ENCODE peak calls at places on chromosomes 13 and 19, in five cellular contexts. P, X, B, H and A are unnamed samples.

GRCh38 chr13:98254541-98254940 is 77.5 kb upstream of the RNF113B start:
- DNase-seq in P (no peak), X (no peak), B (no peak), H (peak; percentile 56), A (no peak)

GRCh38 chr13:95834134-95834765 is 157.3 kb downstream of the DNAJC3 start:
- DNase-seq in P (peak; percentile 65), X (peak; percentile 53), B (peak; percentile 56), H (peak; percentile 69), A (peak; percentile 87)

GRCh38 chr13:113022391-113023216 is 53.6 kb downstream of the MCF2L start:
- DNase-seq in P (no peak), X (no peak), B (no peak), H (no peak), A (no peak)

GRCh38 chr13:109918179-109918651 is 131.8 kb upstream of the IRS2 start:
- DNase-seq in P (no peak), X (peak; percentile 18), B (no peak), H (no peak), A (no peak)

GRCh38 chr19:1945899-1946298 is 4.9 kb downstream of the CSNK1G2 start:
- DNase-seq in P (peak; percentile 40), X (peak; percentile 66), B (peak; percentile 36), H (no peak), A (peak; percentile 86)

GRCh38 chr19:1850809-1851544 is 2.7 kb upstream of the REXO1 start:
- DNase-seq in P (no peak), X (no peak), B (no peak), H (no peak), A (no peak)

GRCh38 chr13:47413112-47413511 is 516.3 kb upstream of the HTR2A start:
- DNase-seq in P (no peak), X (no peak), B (no peak), H (peak; percentile 19), A (no peak)

GRCh38 chr13:100951031-100951430 is 276.4 kb upstream of the TMTC4 start:
- DNase-seq in P (no peak), X (no peak), B (no peak), H (no peak), A (no peak)

GRCh38 chr19:2275588-2276428 is 6.2 kb downstream of the PEAK3 start:
- DNase-seq in P (peak; percentile 63), X (peak; percentile 51), B (peak; percentile 28), H (no peak), A (no peak)

GRCh38 chr13:82615043-82615442 is 1267.2 kb downstream of the SLITRK1 start:
- DNase-seq in P (no peak), X (no peak), B (no peak), H (no peak), A (no peak)

GRCh38 chr13:66835040-66835628 is 395.0 kb downstream of the PCDH9 start:
- DNase-seq in P (peak; percentile 38), X (peak; percentile 69), B (no peak), H (peak; percentile 58), A (no peak)

GRCh38 chr19:55418185-55418584 is 10.6 kb upstream of the UBE2S start:
- DNase-seq in P (peak; percentile 57), X (peak; percentile 68), B (peak; percentile 54), H (peak; percentile 86), A (no peak)

GRCh38 chr13:104635879-104636278 is 1569.7 kb upstream of the SLC10A2 start:
- DNase-seq in P (no peak), X (no peak), B (no peak), H (no peak), A (no peak)

GRCh38 chr19:45172611-45173208 is 5.3 kb downstream of the TRAPPC6A start:
- DNase-seq in P (no peak), X (no peak), B (no peak), H (no peak), A (no peak)

GRCh38 chr13:110485604-110486003 is 75.9 kb downstream of the RAB20 start:
- DNase-seq in P (no peak), X (no peak), B (no peak), H (no peak), A (no peak)

GRCh38 chr19:54480048-54480447 is 7.0 kb upstream of the CDC42EP5 start:
- DNase-seq in P (no peak), X (no peak), B (no peak), H (no peak), A (no peak)

GRCh38 chr13:21218351-21219043 is 42.0 kb downstream of the MRPL57 start:
- DNase-seq in P (no peak), X (no peak), B (no peak), H (no peak), A (no peak)

GRCh38 chr19:3477506-3477905 is 2.8 kb downstream of the SMIM24 start:
- DNase-seq in P (no peak), X (no peak), B (no peak), H (no peak), A (no peak)

GRCh38 chr19:970695-971094 is 13.4 kb upstream of the WDR18 start:
- DNase-seq in P (no peak), X (no peak), B (no peak), H (peak; percentile 27), A (no peak)

GRCh38 chr13:98264877-98265276 is 87.8 kb upstream of the RNF113B start:
- DNase-seq in P (no peak), X (no peak), B (no peak), H (no peak), A (no peak)

GRCh38 chr19:44607049-44607448 is 6.3 kb upstream of the IGSF23 start:
- DNase-seq in P (no peak), X (no peak), B (no peak), H (peak; percentile 69), A (no peak)

GRCh38 chr19:33440682-33441081 is 67.2 kb downstream of the CEBPG start:
- DNase-seq in P (no peak), X (no peak), B (no peak), H (no peak), A (no peak)

GRCh38 chr13:114155923-114156883 is 22.9 kb upstream of the CFAP97D2 start:
- DNase-seq in P (no peak), X (no peak), B (no peak), H (no peak), A (no peak)

GRCh38 chr13:110240352-110240751 is 66.6 kb downstream of the COL4A1 start:
- DNase-seq in P (no peak), X (no peak), B (no peak), H (no peak), A (no peak)

GRCh38 chr13:41025518-41025917 is 6.4 kb upstream of the ELF1 start:
- DNase-seq in P (no peak), X (no peak), B (no peak), H (no peak), A (no peak)

GRCh38 chr19:38422405-38422804 is 3.6 kb downstream of the RASGRP4 start:
- DNase-seq in P (no peak), X (no peak), B (no peak), H (no peak), A (no peak)

GRCh38 chr19:49362048-49362925 is at the start of gene TEAD2:
- DNase-seq in P (peak; percentile 73), X (peak; percentile 67), B (peak; percentile 71), H (peak; percentile 47), A (peak; percentile 87)

GRCh38 chr19:36152886-36153525 is 759 bp upstream of the COX7A1 start:
- DNase-seq in P (no peak), X (no peak), B (no peak), H (no peak), A (no peak)

GRCh38 chr19:44587863-44588752 is 25.3 kb upstream of the IGSF23 start:
- DNase-seq in P (no peak), X (no peak), B (no peak), H (peak; percentile 99), A (no peak)

GRCh38 chr13:76000131-76000530 is 364.0 kb downstream of the LMO7 start:
- DNase-seq in P (no peak), X (no peak), B (no peak), H (no peak), A (no peak)
- TF ChIP-seq CTCF in P (no peak), X (no peak), B (no peak), H (no peak), A (no peak)

GRCh38 chr13:30856004-30856790 is 49.9 kb upstream of the MEDAG start:
- DNase-seq in P (no peak), X (no peak), B (no peak), H (no peak), A (no peak)

GRCh38 chr13:30857636-30858035 is 48.4 kb upstream of the MEDAG start:
- DNase-seq in P (no peak), X (no peak), B (no peak), H (no peak), A (no peak)

GRCh38 chr13:30855569-30855968 is 50.5 kb upstream of the MEDAG start:
- DNase-seq in P (no peak), X (no peak), B (no peak), H (no peak), A (no peak)

GRCh38 chr13:30859326-30859725 is 46.7 kb upstream of the MEDAG start:
- DNase-seq in P (no peak), X (no peak), B (no peak), H (no peak), A (no peak)

DNA sequence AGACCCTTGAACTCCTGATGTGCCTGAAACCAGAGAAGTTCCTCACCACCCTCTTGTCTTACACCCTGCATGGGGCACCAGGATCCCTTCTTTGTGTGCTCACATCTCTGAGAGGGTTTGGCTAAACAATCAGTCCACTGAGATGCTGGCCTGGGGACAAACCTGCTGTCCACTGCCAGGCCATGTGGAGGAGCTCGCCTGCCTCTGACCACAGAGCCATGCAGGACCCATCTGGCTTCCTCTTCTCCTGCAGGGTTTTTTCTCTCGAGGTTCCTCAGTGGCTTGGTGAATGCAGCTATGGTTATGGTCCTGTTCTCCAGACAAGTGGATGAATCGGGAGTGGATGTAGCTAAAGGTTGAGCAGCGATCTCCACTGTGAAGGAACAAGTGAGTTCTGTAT is 49.1 kb upstream of the MEDAG start:
- DNase-seq in P (no peak), X (no peak), B (no peak), H (no peak), A (no peak)
- TF ChIP-seq CTCF in P (no peak), X (no peak), B (no peak), H (peak; percentile 21), A (no peak)

GRCh38 chr19:43503501-43504425 is 783 bp downstream of the PHLDB3 start:
- DNase-seq in P (peak; percentile 98), X (peak; percentile 95), B (peak; percentile 94), H (peak; percentile 87), A (peak; percentile 96)
- TF ChIP-seq CTCF in P (no peak), X (no peak), B (no peak), H (no peak), A (peak; percentile 20)

GRCh38 chr13:93244918-93245280 is 18.3 kb downstream of the GPC6 start:
- DNase-seq in P (no peak), X (no peak), B (no peak), H (no peak), A (no peak)

GRCh38 chr13:93249259-93249917 is 22.8 kb downstream of the GPC6 start:
- DNase-seq in P (no peak), X (no peak), B (no peak), H (peak; percentile 91), A (no peak)

GRCh38 chr13:93246069-93246468 is 19.5 kb downstream of the GPC6 start:
- DNase-seq in P (no peak), X (no peak), B (no peak), H (no peak), A (no peak)

GRCh38 chr13:93249918-93250306 is 23.3 kb downstream of the GPC6 start:
- DNase-seq in P (no peak), X (no peak), B (no peak), H (no peak), A (no peak)

DNA sequence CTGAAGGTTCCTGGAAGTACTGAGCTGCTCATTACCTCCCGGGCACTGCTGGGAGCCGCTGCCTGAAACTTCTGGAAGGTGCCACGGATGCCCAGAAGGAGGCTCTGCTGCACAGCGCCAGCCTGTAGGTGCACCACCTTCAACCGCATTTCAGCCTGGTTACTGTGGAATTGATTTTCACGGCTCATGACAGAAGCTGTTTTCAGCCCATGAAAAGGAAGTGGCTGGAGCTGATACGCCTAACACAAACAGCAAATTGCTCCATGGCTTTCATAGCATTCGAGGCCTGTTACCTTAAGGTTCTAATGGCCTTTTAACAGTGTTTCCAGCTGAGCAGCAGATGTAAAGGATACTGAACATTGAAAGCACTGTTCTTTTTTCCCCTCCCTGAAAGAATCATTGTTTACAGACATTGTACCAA is 22.0 kb downstream of the GPC6 start:
- DNase-seq in P (peak; percentile 31), X (no peak), B (no peak), H (no peak), A (no peak)
- TF ChIP-seq CTCF in P (no peak), X (no peak), B (no peak), H (peak; percentile 21), A (peak; percentile 86)